ENCODE peak calls at places on chromosomes 7 and 10, in seven cellular contexts. V is endothelial cell; C is GM04503; D is activated T-cell treated with anti-CD3 and anti-CD28 coated beads, Interleukin-2, amount 50 U/mL, for 4 hours; B is hypothalamus; O is NAMALWA; R is AG04449. T is an unnamed sample.

GRCh38 chr10:59580257-59580863 is 129.3 kb downstream of the SLC16A9 start:
- DNase-seq in V (no peak), C (no peak), D (no peak), B (no peak), O (peak; percentile 28), R (no peak), T (no peak)

GRCh38 chr10:129074939-129075338 is 392.1 kb upstream of the MGMT start:
- DNase-seq in V (no peak), C (no peak), D (no peak), B (no peak), O (no peak), R (no peak), T (no peak)

GRCh38 chr10:68106656-68107055 is 2.6 kb upstream of the MYPN start:
- DNase-seq in V (no peak), C (peak; percentile 85), D (no peak), B (no peak), O (no peak), R (peak; percentile 89), T (no peak)

GRCh38 chr7:152883858-152884257 is 124.3 kb downstream of the ACTR3B start:
- DNase-seq in V (no peak), C (no peak), D (no peak), B (no peak), O (no peak), R (no peak), T (no peak)

GRCh38 chr7:139153832-139154231 is 44.3 kb upstream of the ZC3HAV1 start:
- DNase-seq in V (no peak), C (peak; percentile 28), D (no peak), B (no peak), O (peak; percentile 31), R (peak; percentile 4), T (no peak)

GRCh38 chr7:51878869-51879268 is 562.3 kb upstream of the COBL start:
- DNase-seq in V (no peak), C (no peak), D (no peak), B (no peak), O (no peak), R (no peak), T (no peak)

GRCh38 chr7:137801003-137801402 is 45.8 kb downstream of the DGKI start:
- DNase-seq in V (no peak), C (peak; percentile 14), D (no peak), B (no peak), O (no peak), R (no peak), T (no peak)

GRCh38 chr7:90916319-90916718 is 320.2 kb downstream of the CDK14 start:
- DNase-seq in V (no peak), C (no peak), D (no peak), B (no peak), O (no peak), R (no peak), T (no peak)

GRCh38 chr10:12807096-12807755 is 194.3 kb downstream of the CCDC3 start:
- DNase-seq in V (no peak), C (no peak), D (no peak), B (no peak), O (no peak), R (no peak), T (no peak)

GRCh38 chr7:151244156-151244870 is 4.2 kb downstream of the SMARCD3 start:
- DNase-seq in V (peak; percentile 69), C (no peak), D (peak; percentile 52), B (no peak), O (peak; percentile 88), R (no peak), T (no peak)

GRCh38 chr7:90271753-90272152 is 26.8 kb downstream of the CFAP69 start:
- DNase-seq in V (no peak), C (peak; percentile 68), D (no peak), B (no peak), O (no peak), R (peak; percentile 24), T (no peak)

GRCh38 chr10:131242007-131242406 is 69.5 kb downstream of the TCERG1L start:
- DNase-seq in V (no peak), C (no peak), D (no peak), B (no peak), O (peak; percentile 34), R (no peak), T (no peak)

GRCh38 chr10:20971901-20972300 is 74.8 kb upstream of the NEBL start:
- DNase-seq in V (no peak), C (no peak), D (no peak), B (no peak), O (peak; percentile 16), R (no peak), T (no peak)

GRCh38 chr10:26755443-26755903 is 58.0 kb downstream of the PDSS1 start:
- DNase-seq in V (no peak), C (no peak), D (no peak), B (no peak), O (peak; percentile 60), R (no peak), T (no peak)

GRCh38 chr7:105837765-105838241 is 38.6 kb downstream of the ATXN7L1 start:
- DNase-seq in V (no peak), C (no peak), D (no peak), B (peak; percentile 22), O (no peak), R (no peak), T (peak; percentile 25)

GRCh38 chr10:59674211-59674836 is 35.3 kb downstream of the SLC16A9 start:
- DNase-seq in V (no peak), C (peak; percentile 14), D (no peak), B (no peak), O (no peak), R (peak; percentile 3), T (peak; percentile 5)

GRCh38 chr10:37821237-37821636 is 36.2 kb downstream of the ZNF248 start:
- DNase-seq in V (no peak), C (no peak), D (no peak), B (no peak), O (no peak), R (no peak), T (no peak)

GRCh38 chr10:29874604-29875269 is 184.6 kb downstream of the JCAD start:
- DNase-seq in V (no peak), C (no peak), D (no peak), B (no peak), O (no peak), R (no peak), T (no peak)

GRCh38 chr7:112587504-112587903 is 106.7 kb downstream of the LSMEM1 start:
- DNase-seq in V (no peak), C (no peak), D (no peak), B (no peak), O (no peak), R (no peak), T (no peak)

GRCh38 chr10:22518167-22518724 is 172.9 kb downstream of the SPAG6 start:
- DNase-seq in V (no peak), C (no peak), D (no peak), B (no peak), O (no peak), R (no peak), T (no peak)

GRCh38 chr7:100585511-100586265 is at the start of gene LRCH4:
- DNase-seq in V (peak; percentile 47), C (no peak), D (peak; percentile 46), B (no peak), O (peak; percentile 81), R (no peak), T (no peak)

GRCh38 chr10:33643042-33643441 is 308.6 kb upstream of the NRP1 start:
- DNase-seq in V (no peak), C (peak; percentile 41), D (no peak), B (no peak), O (no peak), R (peak; percentile 46), T (no peak)

GRCh38 chr10:132452651-132453469 is 55.9 kb downstream of the PWWP2B start:
- DNase-seq in V (peak; percentile 90), C (no peak), D (peak; percentile 90), B (no peak), O (peak; percentile 93), R (no peak), T (no peak)

GRCh38 chr7:158443014-158443687 is 144.5 kb downstream of the PTPRN2 start:
- DNase-seq in V (no peak), C (no peak), D (no peak), B (no peak), O (no peak), R (no peak), T (no peak)

GRCh38 chr10:74963549-74963948 is 137.1 kb downstream of the KAT6B start:
- DNase-seq in V (no peak), C (no peak), D (no peak), B (no peak), O (no peak), R (no peak), T (no peak)

GRCh38 chr7:131225619-131226101 is 102.0 kb upstream of the MKLN1 start:
- DNase-seq in V (no peak), C (no peak), D (no peak), B (no peak), O (no peak), R (no peak), T (no peak)

GRCh38 chr10:13555884-13556529 is 27.2 kb upstream of the BEND7 start:
- DNase-seq in V (no peak), C (no peak), D (no peak), B (no peak), O (no peak), R (no peak), T (no peak)

GRCh38 chr7:123929107-123929506 is 4.1 kb downstream of the SPAM1 start:
- DNase-seq in V (no peak), C (no peak), D (no peak), B (no peak), O (no peak), R (no peak), T (no peak)